ENCODE peak calls at places on chromosome 6, in eight cellular contexts. One of them, this sample, is unnamed.

GRCh38 chr6:25061289-25061945 is 125.7 kb upstream of the RIPOR2 start:
- DNase-seq in activated CD4-positive, alpha-beta T cell treated with anti-CD3 and anti-CD28 coated beads, Interleukin-2, amount 50 U/mL, for 24 hours: no peak
- DNase-seq in fibroblast of the conjunctiva: peak; percentile 5
- DNase-seq in CD4-positive, alpha-beta T cell: no peak
- DNase-seq in germinal center: no peak
- DNase-seq in effector CD8-positive, alpha-beta T cell: no peak
- DNase-seq in HFF-Myc: no peak
- DNase-seq in AG10803: peak; percentile 83
- DNase-seq in this sample: no peak

GRCh38 chr6:27471365-27472115 is 1.4 kb downstream of the ZNF184 start:
- DNase-seq in activated CD4-positive, alpha-beta T cell treated with anti-CD3 and anti-CD28 coated beads, Interleukin-2, amount 50 U/mL, for 24 hours: no peak
- DNase-seq in fibroblast of the conjunctiva: no peak
- DNase-seq in CD4-positive, alpha-beta T cell: no peak
- DNase-seq in germinal center: no peak
- DNase-seq in effector CD8-positive, alpha-beta T cell: no peak
- DNase-seq in HFF-Myc: no peak
- DNase-seq in AG10803: no peak
- DNase-seq in this sample: peak; percentile 19

GRCh38 chr6:2791124-2792050 is 26.2 kb downstream of the WRNIP1 start:
- DNase-seq in activated CD4-positive, alpha-beta T cell treated with anti-CD3 and anti-CD28 coated beads, Interleukin-2, amount 50 U/mL, for 24 hours: no peak
- DNase-seq in fibroblast of the conjunctiva: peak; percentile 80
- DNase-seq in CD4-positive, alpha-beta T cell: peak; percentile 35
- DNase-seq in germinal center: peak; percentile 53
- DNase-seq in effector CD8-positive, alpha-beta T cell: peak; percentile 13
- DNase-seq in HFF-Myc: peak; percentile 46
- DNase-seq in AG10803: peak; percentile 91
- DNase-seq in this sample: peak; percentile 75

GRCh38 chr6:97440590-97441176 is 157.7 kb upstream of the MMS22L start:
- DNase-seq in activated CD4-positive, alpha-beta T cell treated with anti-CD3 and anti-CD28 coated beads, Interleukin-2, amount 50 U/mL, for 24 hours: no peak
- DNase-seq in fibroblast of the conjunctiva: no peak
- DNase-seq in CD4-positive, alpha-beta T cell: no peak
- DNase-seq in germinal center: no peak
- DNase-seq in effector CD8-positive, alpha-beta T cell: no peak
- DNase-seq in HFF-Myc: no peak
- DNase-seq in AG10803: peak; percentile 22
- DNase-seq in this sample: peak; percentile 2

GRCh38 chr6:24927234-24927955 is 8.4 kb downstream of the RIPOR2 start:
- DNase-seq in activated CD4-positive, alpha-beta T cell treated with anti-CD3 and anti-CD28 coated beads, Interleukin-2, amount 50 U/mL, for 24 hours: no peak
- DNase-seq in fibroblast of the conjunctiva: no peak
- DNase-seq in CD4-positive, alpha-beta T cell: no peak
- DNase-seq in germinal center: no peak
- DNase-seq in effector CD8-positive, alpha-beta T cell: no peak
- DNase-seq in HFF-Myc: no peak
- DNase-seq in AG10803: no peak
- DNase-seq in this sample: no peak

GRCh38 chr6:136720045-136720760 is 72.1 kb downstream of the MAP3K5 start:
- DNase-seq in activated CD4-positive, alpha-beta T cell treated with anti-CD3 and anti-CD28 coated beads, Interleukin-2, amount 50 U/mL, for 24 hours: no peak
- DNase-seq in fibroblast of the conjunctiva: no peak
- DNase-seq in CD4-positive, alpha-beta T cell: no peak
- DNase-seq in germinal center: no peak
- DNase-seq in effector CD8-positive, alpha-beta T cell: no peak
- DNase-seq in HFF-Myc: no peak
- DNase-seq in AG10803: no peak
- DNase-seq in this sample: peak; percentile 47

GRCh38 chr6:136751991-136752390 is 40.3 kb downstream of the MAP3K5 start:
- DNase-seq in activated CD4-positive, alpha-beta T cell treated with anti-CD3 and anti-CD28 coated beads, Interleukin-2, amount 50 U/mL, for 24 hours: no peak
- DNase-seq in fibroblast of the conjunctiva: no peak
- DNase-seq in CD4-positive, alpha-beta T cell: no peak
- DNase-seq in germinal center: no peak
- DNase-seq in effector CD8-positive, alpha-beta T cell: no peak
- DNase-seq in HFF-Myc: no peak
- DNase-seq in AG10803: no peak
- DNase-seq in this sample: no peak

GRCh38 chr6:56072856-56073255 is 174.5 kb downstream of the COL21A1 start:
- DNase-seq in activated CD4-positive, alpha-beta T cell treated with anti-CD3 and anti-CD28 coated beads, Interleukin-2, amount 50 U/mL, for 24 hours: no peak
- DNase-seq in fibroblast of the conjunctiva: peak; percentile 96
- DNase-seq in CD4-positive, alpha-beta T cell: no peak
- DNase-seq in germinal center: no peak
- DNase-seq in effector CD8-positive, alpha-beta T cell: no peak
- DNase-seq in HFF-Myc: no peak
- DNase-seq in AG10803: peak; percentile 30
- DNase-seq in this sample: no peak

GRCh38 chr6:85594197-85594930 is 706 bp upstream of the SNX14 start:
- DNase-seq in activated CD4-positive, alpha-beta T cell treated with anti-CD3 and anti-CD28 coated beads, Interleukin-2, amount 50 U/mL, for 24 hours: no peak
- DNase-seq in fibroblast of the conjunctiva: no peak
- DNase-seq in CD4-positive, alpha-beta T cell: no peak
- DNase-seq in germinal center: peak; percentile 16
- DNase-seq in effector CD8-positive, alpha-beta T cell: peak; percentile 40
- DNase-seq in HFF-Myc: no peak
- DNase-seq in AG10803: peak; percentile 9
- DNase-seq in this sample: peak; percentile 52

GRCh38 chr6:157944983-157945931 is 36.4 kb upstream of the SYNJ2 start:
- DNase-seq in activated CD4-positive, alpha-beta T cell treated with anti-CD3 and anti-CD28 coated beads, Interleukin-2, amount 50 U/mL, for 24 hours: no peak
- DNase-seq in fibroblast of the conjunctiva: no peak
- DNase-seq in CD4-positive, alpha-beta T cell: no peak
- DNase-seq in germinal center: no peak
- DNase-seq in effector CD8-positive, alpha-beta T cell: no peak
- DNase-seq in HFF-Myc: no peak
- DNase-seq in AG10803: no peak
- DNase-seq in this sample: no peak

GRCh38 chr6:100267002-100267401 is 197.7 kb downstream of the SIM1 start:
- DNase-seq in activated CD4-positive, alpha-beta T cell treated with anti-CD3 and anti-CD28 coated beads, Interleukin-2, amount 50 U/mL, for 24 hours: no peak
- DNase-seq in fibroblast of the conjunctiva: no peak
- DNase-seq in CD4-positive, alpha-beta T cell: no peak
- DNase-seq in germinal center: no peak
- DNase-seq in effector CD8-positive, alpha-beta T cell: no peak
- DNase-seq in HFF-Myc: no peak
- DNase-seq in AG10803: peak; percentile 68
- DNase-seq in this sample: no peak

GRCh38 chr6:162942860-162943259 is 215.1 kb downstream of the PACRG start:
- DNase-seq in activated CD4-positive, alpha-beta T cell treated with anti-CD3 and anti-CD28 coated beads, Interleukin-2, amount 50 U/mL, for 24 hours: no peak
- DNase-seq in fibroblast of the conjunctiva: peak; percentile 33
- DNase-seq in CD4-positive, alpha-beta T cell: no peak
- DNase-seq in germinal center: no peak
- DNase-seq in effector CD8-positive, alpha-beta T cell: no peak
- DNase-seq in HFF-Myc: peak; percentile 25
- DNase-seq in AG10803: peak; percentile 74
- DNase-seq in this sample: no peak

GRCh38 chr6:71038966-71039365 is 82.1 kb upstream of the B3GAT2 start:
- DNase-seq in activated CD4-positive, alpha-beta T cell treated with anti-CD3 and anti-CD28 coated beads, Interleukin-2, amount 50 U/mL, for 24 hours: no peak
- DNase-seq in fibroblast of the conjunctiva: no peak
- DNase-seq in CD4-positive, alpha-beta T cell: no peak
- DNase-seq in germinal center: no peak
- DNase-seq in effector CD8-positive, alpha-beta T cell: no peak
- DNase-seq in HFF-Myc: no peak
- DNase-seq in AG10803: no peak
- DNase-seq in this sample: no peak

GRCh38 chr6:98836025-98836961 is 1.9 kb downstream of the POU3F2 start:
- DNase-seq in activated CD4-positive, alpha-beta T cell treated with anti-CD3 and anti-CD28 coated beads, Interleukin-2, amount 50 U/mL, for 24 hours: no peak
- DNase-seq in fibroblast of the conjunctiva: no peak
- DNase-seq in CD4-positive, alpha-beta T cell: no peak
- DNase-seq in germinal center: no peak
- DNase-seq in effector CD8-positive, alpha-beta T cell: no peak
- DNase-seq in HFF-Myc: no peak
- DNase-seq in AG10803: no peak
- DNase-seq in this sample: no peak

GRCh38 chr6:127118505-127119360 is at the start of gene RSPO3:
- DNase-seq in activated CD4-positive, alpha-beta T cell treated with anti-CD3 and anti-CD28 coated beads, Interleukin-2, amount 50 U/mL, for 24 hours: no peak
- DNase-seq in fibroblast of the conjunctiva: no peak
- DNase-seq in CD4-positive, alpha-beta T cell: no peak
- DNase-seq in germinal center: no peak
- DNase-seq in effector CD8-positive, alpha-beta T cell: no peak
- DNase-seq in HFF-Myc: no peak
- DNase-seq in AG10803: peak; percentile 38
- DNase-seq in this sample: no peak

GRCh38 chr6:129050086-129050485 is 167.1 kb downstream of the LAMA2 start:
- DNase-seq in activated CD4-positive, alpha-beta T cell treated with anti-CD3 and anti-CD28 coated beads, Interleukin-2, amount 50 U/mL, for 24 hours: no peak
- DNase-seq in fibroblast of the conjunctiva: no peak
- DNase-seq in CD4-positive, alpha-beta T cell: no peak
- DNase-seq in germinal center: no peak
- DNase-seq in effector CD8-positive, alpha-beta T cell: no peak
- DNase-seq in HFF-Myc: no peak
- DNase-seq in AG10803: peak; percentile 51
- DNase-seq in this sample: no peak

GRCh38 chr6:37906121-37906520 is 86.6 kb downstream of the ZFAND3 start:
- DNase-seq in activated CD4-positive, alpha-beta T cell treated with anti-CD3 and anti-CD28 coated beads, Interleukin-2, amount 50 U/mL, for 24 hours: no peak
- DNase-seq in fibroblast of the conjunctiva: no peak
- DNase-seq in CD4-positive, alpha-beta T cell: no peak
- DNase-seq in germinal center: no peak
- DNase-seq in effector CD8-positive, alpha-beta T cell: no peak
- DNase-seq in HFF-Myc: no peak
- DNase-seq in AG10803: no peak
- DNase-seq in this sample: no peak

GRCh38 chr6:150055131-150055530 is 13.8 kb downstream of the ULBP3 start:
- DNase-seq in activated CD4-positive, alpha-beta T cell treated with anti-CD3 and anti-CD28 coated beads, Interleukin-2, amount 50 U/mL, for 24 hours: no peak
- DNase-seq in fibroblast of the conjunctiva: no peak
- DNase-seq in CD4-positive, alpha-beta T cell: no peak
- DNase-seq in germinal center: no peak
- DNase-seq in effector CD8-positive, alpha-beta T cell: no peak
- DNase-seq in HFF-Myc: no peak
- DNase-seq in AG10803: no peak
- DNase-seq in this sample: no peak

GRCh38 chr6:143049611-143050010 is 11.1 kb upstream of the AIG1 start:
- DNase-seq in activated CD4-positive, alpha-beta T cell treated with anti-CD3 and anti-CD28 coated beads, Interleukin-2, amount 50 U/mL, for 24 hours: no peak
- DNase-seq in fibroblast of the conjunctiva: no peak
- DNase-seq in CD4-positive, alpha-beta T cell: no peak
- DNase-seq in germinal center: no peak
- DNase-seq in effector CD8-positive, alpha-beta T cell: no peak
- DNase-seq in HFF-Myc: no peak
- DNase-seq in AG10803: no peak
- DNase-seq in this sample: no peak

GRCh38 chr6:35415065-35415880 is 36.9 kb upstream of the FANCE start:
- DNase-seq in activated CD4-positive, alpha-beta T cell treated with anti-CD3 and anti-CD28 coated beads, Interleukin-2, amount 50 U/mL, for 24 hours: no peak
- DNase-seq in fibroblast of the conjunctiva: peak; percentile 78
- DNase-seq in CD4-positive, alpha-beta T cell: no peak
- DNase-seq in germinal center: no peak
- DNase-seq in effector CD8-positive, alpha-beta T cell: no peak
- DNase-seq in HFF-Myc: no peak
- DNase-seq in AG10803: peak; percentile 89
- DNase-seq in this sample: peak; percentile 58

GRCh38 chr6:54274383-54274782 is 33.9 kb upstream of the TINAG start:
- DNase-seq in activated CD4-positive, alpha-beta T cell treated with anti-CD3 and anti-CD28 coated beads, Interleukin-2, amount 50 U/mL, for 24 hours: no peak
- DNase-seq in fibroblast of the conjunctiva: no peak
- DNase-seq in CD4-positive, alpha-beta T cell: no peak
- DNase-seq in germinal center: no peak
- DNase-seq in effector CD8-positive, alpha-beta T cell: no peak
- DNase-seq in HFF-Myc: no peak
- DNase-seq in AG10803: no peak
- DNase-seq in this sample: no peak

GRCh38 chr6:126153661-126154060 is 167.3 kb downstream of the TRMT11 start:
- DNase-seq in activated CD4-positive, alpha-beta T cell treated with anti-CD3 and anti-CD28 coated beads, Interleukin-2, amount 50 U/mL, for 24 hours: no peak
- DNase-seq in fibroblast of the conjunctiva: no peak
- DNase-seq in CD4-positive, alpha-beta T cell: no peak
- DNase-seq in germinal center: no peak
- DNase-seq in effector CD8-positive, alpha-beta T cell: no peak
- DNase-seq in HFF-Myc: peak; percentile 77
- DNase-seq in AG10803: peak; percentile 55
- DNase-seq in this sample: no peak

GRCh38 chr6:36720251-36721141 is 22.9 kb downstream of the RAB44 start:
- DNase-seq in activated CD4-positive, alpha-beta T cell treated with anti-CD3 and anti-CD28 coated beads, Interleukin-2, amount 50 U/mL, for 24 hours: no peak
- DNase-seq in fibroblast of the conjunctiva: no peak
- DNase-seq in CD4-positive, alpha-beta T cell: no peak
- DNase-seq in germinal center: peak; percentile 49
- DNase-seq in effector CD8-positive, alpha-beta T cell: no peak
- DNase-seq in HFF-Myc: no peak
- DNase-seq in AG10803: no peak
- DNase-seq in this sample: peak; percentile 78

GRCh38 chr6:166624275-166624674 is 2.8 kb downstream of the RPS6KA2 start:
- DNase-seq in activated CD4-positive, alpha-beta T cell treated with anti-CD3 and anti-CD28 coated beads, Interleukin-2, amount 50 U/mL, for 24 hours: no peak
- DNase-seq in fibroblast of the conjunctiva: peak; percentile 93
- DNase-seq in CD4-positive, alpha-beta T cell: no peak
- DNase-seq in germinal center: peak; percentile 12
- DNase-seq in effector CD8-positive, alpha-beta T cell: no peak
- DNase-seq in HFF-Myc: no peak
- DNase-seq in AG10803: peak; percentile 92
- DNase-seq in this sample: peak; percentile 14

GRCh38 chr6:31122803-31123706 is 2.8 kb upstream of the CDSN start:
- DNase-seq in activated CD4-positive, alpha-beta T cell treated with anti-CD3 and anti-CD28 coated beads, Interleukin-2, amount 50 U/mL, for 24 hours: no peak
- DNase-seq in fibroblast of the conjunctiva: peak; percentile 88
- DNase-seq in CD4-positive, alpha-beta T cell: no peak
- DNase-seq in germinal center: no peak
- DNase-seq in effector CD8-positive, alpha-beta T cell: no peak
- DNase-seq in HFF-Myc: no peak
- DNase-seq in AG10803: peak; percentile 87
- DNase-seq in this sample: no peak

GRCh38 chr6:160974304-160974771 is 17.2 kb upstream of the MAP3K4 start:
- DNase-seq in activated CD4-positive, alpha-beta T cell treated with anti-CD3 and anti-CD28 coated beads, Interleukin-2, amount 50 U/mL, for 24 hours: no peak
- DNase-seq in fibroblast of the conjunctiva: peak; percentile 92
- DNase-seq in CD4-positive, alpha-beta T cell: no peak
- DNase-seq in germinal center: no peak
- DNase-seq in effector CD8-positive, alpha-beta T cell: no peak
- DNase-seq in HFF-Myc: peak; percentile 99
- DNase-seq in AG10803: peak; percentile 100
- DNase-seq in this sample: no peak

This sample was measured in OCI-LY7.